ENCODE peak calls at places on chromosomes 11 and 22, in four cellular contexts. X is RPMI7951, O is NCI-H1930, N is NCI-H1417. Y is an unnamed sample.

GRCh38 chr11:28679795-28680194 is 571.6 kb downstream of the METTL15 start:
- DNase-seq in X (peak; percentile 81), O (no peak), N (no peak), Y (no peak)

GRCh38 chr11:10623797-10624761 is 55.6 kb upstream of the LYVE1 start:
- DNase-seq in O (no peak), N (peak; percentile 57), X (peak; percentile 39), Y (no peak)

GRCh38 chr11:122808494-122808893 is 29.8 kb upstream of the CRTAM start:
- DNase-seq in X (peak; percentile 91), O (no peak), N (no peak), Y (peak; percentile 46)

GRCh38 chr22:29003975-29004646 is 57.5 kb downstream of the C22orf31 start:
- DNase-seq in N (peak; percentile 72), X (no peak), O (peak; percentile 13), Y (peak; percentile 48)

GRCh38 chr11:122671270-122671906 is 15.9 kb downstream of the UBASH3B start:
- DNase-seq in X (no peak), O (peak; percentile 2), N (no peak), Y (no peak)

GRCh38 chr11:107844041-107844440 is 14.5 kb downstream of the SLC35F2 start:
- DNase-seq in X (peak; percentile 87), O (no peak), N (no peak), Y (peak; percentile 91)

GRCh38 chr22:31329453-31330215 is 16.5 kb downstream of the PATZ1 start:
- DNase-seq in X (no peak), N (no peak), O (no peak), Y (no peak)

GRCh38 chr11:70517996-70518907 is 119.9 kb downstream of the CTTN start:
- DNase-seq in X (peak; percentile 92), N (no peak), O (no peak), Y (peak; percentile 17)

GRCh38 chr22:39893526-39893925 is at the start of gene ENTHD1:
- DNase-seq in N (no peak), O (no peak), X (no peak), Y (no peak)

GRCh38 chr11:21137813-21138212 is 468.4 kb downstream of the NELL1 start:
- DNase-seq in X (no peak), O (no peak), N (no peak), Y (no peak)

GRCh38 chr22:29313126-29314071 is 2.1 kb downstream of the RASL10A start:
- DNase-seq in O (peak; percentile 50), X (no peak), N (no peak), Y (no peak)

GRCh38 chr11:113091578-113091844 is 130.3 kb downstream of the NCAM1 start:
- DNase-seq in N (no peak), X (peak; percentile 61), O (no peak), Y (peak; percentile 12)

GRCh38 chr11:12606597-12606996 is 67.6 kb upstream of the TEAD1 start:
- DNase-seq in N (no peak), X (peak; percentile 77), O (no peak), Y (peak; percentile 11)

GRCh38 chr11:29962243-29962642 is 54.6 kb downstream of the KCNA4 start:
- DNase-seq in N (no peak), X (no peak), O (no peak), Y (peak; percentile 11)

GRCh38 chr22:39524089-39524752 is 3.9 kb downstream of the ATF4 start:
- DNase-seq in X (peak; percentile 37), O (no peak), N (no peak), Y (no peak)

GRCh38 chr22:50526849-50527801 is 1.7 kb upstream of the SCO2 start:
- DNase-seq in X (peak; percentile 41), N (peak; percentile 58), O (no peak), Y (peak; percentile 29)

GRCh38 chr22:47632646-47633045 is 870.2 kb downstream of the TBC1D22A start:
- DNase-seq in N (peak; percentile 20), O (no peak), X (peak; percentile 34), Y (no peak)

GRCh38 chr11:79973701-79974626 is 533.1 kb upstream of the TENM4 start:
- DNase-seq in N (peak; percentile 20), X (peak; percentile 7), O (no peak), Y (peak; percentile 3)

GRCh38 chr22:42622061-42622710 is 7.5 kb upstream of the POLDIP3 start:
- DNase-seq in O (no peak), N (no peak), X (no peak), Y (no peak)

GRCh38 chr11:46006418-46007070 is 84.1 kb downstream of the LARGE2 start:
- DNase-seq in O (peak; percentile 66), N (peak; percentile 88), X (peak; percentile 62), Y (peak; percentile 77)

GRCh38 chr11:8614497-8614896 is 20.5 kb upstream of the STK33 start:
- DNase-seq in O (no peak), X (no peak), N (no peak), Y (no peak)

GRCh38 chr11:72782081-72782920 is 11.5 kb downstream of the STARD10 start:
- DNase-seq in N (peak; percentile 68), O (no peak), X (no peak), Y (no peak)

GRCh38 chr22:41658869-41659268 is 29.8 kb downstream of the SNU13 start:
- DNase-seq in O (no peak), X (no peak), N (no peak), Y (no peak)

GRCh38 chr11:114111369-114112042 is 52.0 kb downstream of the ZBTB16 start:
- DNase-seq in O (no peak), X (peak; percentile 26), N (no peak), Y (no peak)

GRCh38 chr11:120540744-120541143 is 29.2 kb downstream of the GRIK4 start:
- DNase-seq in O (no peak), N (no peak), X (no peak), Y (no peak)

GRCh38 chr22:39468487-39469325 is 11.9 kb downstream of the MGAT3 start:
- DNase-seq in O (no peak), N (no peak), X (no peak), Y (no peak)

GRCh38 chr11:69638941-69639681 is 1.8 kb upstream of the CCND1 start:
- DNase-seq in O (peak; percentile 12), X (peak; percentile 97), N (peak; percentile 67), Y (peak; percentile 83)

GRCh38 chr11:130578738-130579368 is 130.4 kb downstream of the ADAMTS15 start:
- DNase-seq in X (no peak), N (no peak), O (no peak), Y (no peak)

GRCh38 chr11:78460468-78460867 is 42.8 kb upstream of the GAB2 start:
- DNase-seq in N (no peak), O (no peak), X (peak; percentile 1), Y (peak; percentile 41)

GRCh38 chr11:46356911-46357482 is 9.7 kb downstream of the DGKZ start:
- DNase-seq in X (peak; percentile 49), N (no peak), O (no peak), Y (peak; percentile 84)

GRCh38 chr11:71098776-71099175 is 153.6 kb downstream of the SHANK2 start:
- DNase-seq in N (no peak), O (no peak), X (no peak), Y (no peak)

GRCh38 chr11:47924184-47924671 is 56.1 kb upstream of the PTPRJ start:
- DNase-seq in O (no peak), N (no peak), X (peak; percentile 70), Y (peak; percentile 63)

GRCh38 chr11:120908521-120909181 is 115.3 kb upstream of the TBCEL start:
- DNase-seq in X (peak; percentile 28), O (no peak), N (no peak), Y (no peak)

GRCh38 chr22:48379371-48379770 is 1448.3 kb downstream of the BRD1 start:
- DNase-seq in X (no peak), N (no peak), O (no peak), Y (no peak)

GRCh38 chr11:1305558-1306056 is 3.8 kb downstream of the TOLLIP start:
- DNase-seq in O (no peak), X (no peak), N (no peak), Y (no peak)

GRCh38 chr11:8707541-8708270 is 25.1 kb downstream of the RPL27A start:
- DNase-seq in N (no peak), O (no peak), X (no peak), Y (no peak)

GRCh38 chr22:17743661-17744411 is 30.4 kb downstream of the BID start:
- DNase-seq in X (no peak), N (no peak), O (no peak), Y (no peak)